ENCODE peak calls at places on chromosomes 16 and 17, in seven cellular contexts. T is glutamatergic neuron, S is OCI-M1, Y is NCI-H460, V is heart left ventricle, C is NCI-H1092 treated with DMSO at 0.1 percent for 48 hours, B is AG08395. L is an unnamed sample.

GRCh38 chr16:24887472-24887871 is 41.7 kb downstream of the SLC5A11 start:
- DNase-seq in T (no peak), S (no peak), Y (no peak), V (no peak), C (no peak), B (no peak), L (no peak)

GRCh38 chr17:82300707-82301270 is 16.6 kb downstream of the CD7 start:
- DNase-seq in T (peak), S (peak), Y (peak), V (peak), C (no peak), B (peak), L (peak)

GRCh38 chr16:79698341-79698753 is 97.8 kb upstream of the MAF start:
- DNase-seq in T (no peak), S (no peak), Y (no peak), V (no peak), C (no peak), B (no peak), L (no peak)

GRCh38 chr17:10119203-10120112 is 78.9 kb downstream of the GAS7 start:
- DNase-seq in T (no peak), S (no peak), Y (no peak), V (peak), C (no peak), B (no peak), L (no peak)

GRCh38 chr17:8243827-8244226 is 4.0 kb downstream of the CTC1 start:
- DNase-seq in T (no peak), S (peak), Y (no peak), V (no peak), C (no peak), B (no peak), L (peak)

GRCh38 chr17:50257574-50258224 is 16.6 kb upstream of the TMEM92 start:
- DNase-seq in T (peak), S (no peak), Y (no peak), V (no peak), C (no peak), B (peak), L (no peak)

GRCh38 chr17:78173025-78173715 is 4.8 kb downstream of the SYNGR2 start:
- DNase-seq in T (no peak), S (no peak), Y (no peak), V (no peak), C (no peak), B (no peak), L (no peak)

GRCh38 chr17:962650-963049 is 16.9 kb downstream of the NXN start:
- DNase-seq in T (no peak), S (no peak), Y (no peak), V (no peak), C (no peak), B (no peak), L (no peak)

GRCh38 chr17:36107660-36108059 is 4.0 kb downstream of the CCL4 start:
- DNase-seq in T (no peak), S (no peak), Y (no peak), V (no peak), C (no peak), B (no peak), L (no peak)

GRCh38 chr17:22300731-22301352 is 608.5 kb downstream of the KCNJ18 start:
- DNase-seq in T (no peak), S (no peak), Y (no peak), V (no peak), C (no peak), B (no peak), L (no peak)

GRCh38 chr16:25063102-25063501 is 47.9 kb upstream of the ARHGAP17 start:
- DNase-seq in T (no peak), S (no peak), Y (no peak), V (no peak), C (no peak), B (no peak), L (no peak)

GRCh38 chr16:80896778-80897177 is 92.4 kb upstream of the CDYL2 start:
- DNase-seq in T (no peak), S (no peak), Y (no peak), V (no peak), C (no peak), B (no peak), L (no peak)

L was measured in A549.